ENCODE peak calls at places on chromosomes 1 and 21, in seven cellular contexts. H is tibial artery, W is neural progenitor cell, A is A549, I is ovary, T is esophagus squamous epithelium, M is bronchial epithelial cell. Q is an unnamed sample.

GRCh38 chr1:66711420-66711819 is 40.8 kb upstream of the DYNLT5 start:
- DNase-seq in M (peak; percentile 13), H (no peak), W (peak; percentile 10), I (no peak), T (no peak), A (peak; percentile 3), Q (peak; percentile 19)

GRCh38 chr1:237875291-237875690 is 15.4 kb downstream of the ZP4 start:
- DNase-seq in M (peak; percentile 37), I (no peak), A (no peak), W (no peak), T (no peak), H (no peak), Q (peak; percentile 46)

GRCh38 chr1:31036749-31037500 is 28.6 kb downstream of the PUM1 start:
- DNase-seq in T (no peak), M (peak; percentile 26), I (no peak), H (no peak), A (no peak), W (no peak), Q (no peak)

GRCh38 chr1:111203681-111204210 is 3.3 kb upstream of the DENND2D start:
- DNase-seq in H (peak; percentile 73), M (peak; percentile 53), A (no peak), W (no peak), I (peak; percentile 70), T (peak; percentile 76), Q (peak; percentile 31)

GRCh38 chr1:77831566-77831965 is 52.1 kb downstream of the MIGA1 start:
- DNase-seq in I (no peak), H (no peak), W (no peak), T (no peak), M (no peak), A (no peak), Q (no peak)

GRCh38 chr1:231807498-231807897 is 180.9 kb downstream of the DISC1 start:
- DNase-seq in W (no peak), I (no peak), A (no peak), T (no peak), M (no peak), H (no peak), Q (no peak)

GRCh38 chr1:18211764-18212163 is 104.2 kb downstream of the IGSF21 start:
- DNase-seq in A (no peak), I (no peak), T (no peak), H (no peak), M (no peak), W (no peak), Q (no peak)

GRCh38 chr21:32917392-32918135 is 108.2 kb upstream of the OLIG2 start:
- DNase-seq in M (no peak), I (peak; percentile 81), A (no peak), W (no peak), H (peak; percentile 48), T (no peak), Q (no peak)

GRCh38 chr21:17250651-17251294 is 262.1 kb upstream of the CXADR start:
- DNase-seq in T (no peak), M (no peak), H (no peak), I (no peak), W (no peak), A (no peak), Q (peak; percentile 60)

GRCh38 chr1:238136265-238136664 is 245.5 kb upstream of the ZP4 start:
- DNase-seq in A (no peak), W (no peak), M (no peak), H (no peak), T (no peak), I (no peak), Q (no peak)

GRCh38 chr1:54767526-54767925 is 3.2 kb upstream of the PARS2 start:
- DNase-seq in A (no peak), W (no peak), I (no peak), M (no peak), H (no peak), T (no peak), Q (no peak)

GRCh38 chr1:245984390-245985155 is 522.5 kb downstream of the SMYD3 start:
- DNase-seq in W (no peak), M (no peak), I (no peak), T (no peak), A (no peak), H (no peak), Q (no peak)

GRCh38 chr1:10196991-10197390 is 13.4 kb upstream of the KIF1B start:
- DNase-seq in A (no peak), M (no peak), W (no peak), H (no peak), I (no peak), T (no peak), Q (no peak)

GRCh38 chr1:177928194-177928593 is 41.7 kb downstream of the SEC16B start:
- DNase-seq in M (peak; percentile 27), I (no peak), A (no peak), T (no peak), H (no peak), W (peak; percentile 54), Q (no peak)
- TF ChIP-seq CTCF in M (no peak), I (no peak), A (no peak), T (no peak), H (no peak), W (peak; percentile 51), Q (no peak)

GRCh38 chr1:152768847-152769533 is 6.0 kb upstream of the LCE1F start:
- DNase-seq in I (no peak), T (no peak), M (peak; percentile 50), A (no peak), W (no peak), H (no peak), Q (peak; percentile 63)

GRCh38 chr1:152777510-152778137 is 2.7 kb downstream of the LCE1F start:
- DNase-seq in W (no peak), H (no peak), A (peak; percentile 48), T (no peak), I (no peak), M (no peak), Q (peak; percentile 75)

GRCh38 chr1:152770411-152770810 is 4.5 kb upstream of the LCE1F start:
- DNase-seq in I (no peak), M (peak; percentile 59), A (no peak), T (no peak), W (no peak), H (no peak), Q (no peak)

GRCh38 chr1:152776361-152776760 is 1.4 kb downstream of the LCE1F start:
- DNase-seq in W (no peak), T (no peak), H (no peak), I (no peak), M (no peak), A (no peak), Q (no peak)

GRCh38 chr1:152774875-152775274 is at the start of gene LCE1F:
- DNase-seq in H (no peak), M (peak; percentile 71), T (no peak), A (peak; percentile 16), W (no peak), I (no peak), Q (peak; percentile 57)
- TF ChIP-seq CTCF in H (no peak), M (peak; percentile 47), T (no peak), A (no peak), W (no peak), I (no peak), Q (no peak)

DNA sequence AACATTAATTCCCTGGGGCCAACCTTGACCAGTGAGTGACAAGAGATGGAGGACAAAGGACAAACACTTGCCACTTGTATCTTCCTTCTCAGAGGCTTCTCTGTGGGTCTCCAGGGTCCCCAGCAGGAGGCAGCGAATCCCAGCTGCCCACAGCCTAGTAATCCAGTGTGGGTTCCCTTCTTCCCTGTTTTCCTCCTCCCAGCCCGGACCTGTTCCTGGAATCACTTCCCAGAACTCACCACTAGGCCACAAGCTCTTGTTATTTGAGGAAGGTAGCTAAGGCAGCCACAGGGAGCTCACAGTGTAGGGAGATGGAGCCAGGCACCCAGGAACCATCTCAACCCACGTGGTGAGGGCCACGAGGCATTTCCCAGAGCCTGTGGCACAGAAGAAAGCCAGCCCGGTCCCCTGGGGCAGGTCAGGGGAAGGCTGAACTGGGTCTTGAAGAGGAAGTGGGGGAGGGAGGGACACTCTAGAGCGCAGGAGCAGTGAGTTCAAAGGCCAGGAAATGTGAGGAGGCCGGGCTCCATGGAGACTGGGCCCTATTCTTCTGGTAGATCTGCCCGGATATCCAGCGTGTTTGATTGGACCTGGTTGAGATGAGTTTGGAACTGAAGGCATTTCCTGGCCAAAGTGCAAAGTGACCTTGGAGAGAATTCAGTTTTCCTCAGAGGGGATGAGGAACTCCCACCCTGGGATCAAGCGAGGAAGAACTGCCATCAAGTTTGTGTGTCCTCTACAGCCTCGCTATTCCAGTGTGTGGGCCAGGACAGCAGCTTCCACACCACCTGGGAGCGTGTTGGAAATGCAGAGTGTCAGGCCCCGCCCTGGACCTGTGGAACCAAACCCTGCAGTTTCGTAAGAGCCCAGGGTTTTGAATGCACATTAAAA is 20.3 kb upstream of the C2CD2 start:
- DNase-seq in M (no peak), H (no peak), W (no peak), I (no peak), T (no peak), A (peak; percentile 23), Q (peak; percentile 19)
- TF ChIP-seq CTCF in M (no peak), H (no peak), W (no peak), I (no peak), T (no peak), A (no peak), Q (no peak)

DNA sequence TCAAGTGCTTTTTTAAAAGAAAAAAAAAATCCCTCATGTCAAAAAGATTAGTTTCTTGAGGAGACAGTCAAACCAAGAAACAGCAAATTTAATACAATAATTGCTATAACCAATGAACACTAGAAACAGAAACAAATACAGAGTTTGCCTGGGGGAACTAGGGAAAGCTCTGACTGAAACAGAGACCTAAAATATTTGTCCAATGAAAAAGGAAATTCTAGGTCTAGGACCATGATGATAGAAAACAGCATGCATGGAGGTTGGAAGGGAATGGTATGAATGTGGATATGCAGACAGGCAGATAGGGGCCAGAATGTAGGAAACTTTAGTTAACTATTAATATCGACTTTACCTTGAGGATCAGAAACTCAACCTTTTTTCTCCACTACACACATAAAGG is 31.4 kb downstream of the RNF115 start:
- DNase-seq in M (no peak), T (no peak), W (no peak), A (no peak), H (no peak), I (no peak), Q (no peak)
- TF ChIP-seq CTCF in M (no peak), T (no peak), W (no peak), A (no peak), H (no peak), I (no peak), Q (no peak)

DNA sequence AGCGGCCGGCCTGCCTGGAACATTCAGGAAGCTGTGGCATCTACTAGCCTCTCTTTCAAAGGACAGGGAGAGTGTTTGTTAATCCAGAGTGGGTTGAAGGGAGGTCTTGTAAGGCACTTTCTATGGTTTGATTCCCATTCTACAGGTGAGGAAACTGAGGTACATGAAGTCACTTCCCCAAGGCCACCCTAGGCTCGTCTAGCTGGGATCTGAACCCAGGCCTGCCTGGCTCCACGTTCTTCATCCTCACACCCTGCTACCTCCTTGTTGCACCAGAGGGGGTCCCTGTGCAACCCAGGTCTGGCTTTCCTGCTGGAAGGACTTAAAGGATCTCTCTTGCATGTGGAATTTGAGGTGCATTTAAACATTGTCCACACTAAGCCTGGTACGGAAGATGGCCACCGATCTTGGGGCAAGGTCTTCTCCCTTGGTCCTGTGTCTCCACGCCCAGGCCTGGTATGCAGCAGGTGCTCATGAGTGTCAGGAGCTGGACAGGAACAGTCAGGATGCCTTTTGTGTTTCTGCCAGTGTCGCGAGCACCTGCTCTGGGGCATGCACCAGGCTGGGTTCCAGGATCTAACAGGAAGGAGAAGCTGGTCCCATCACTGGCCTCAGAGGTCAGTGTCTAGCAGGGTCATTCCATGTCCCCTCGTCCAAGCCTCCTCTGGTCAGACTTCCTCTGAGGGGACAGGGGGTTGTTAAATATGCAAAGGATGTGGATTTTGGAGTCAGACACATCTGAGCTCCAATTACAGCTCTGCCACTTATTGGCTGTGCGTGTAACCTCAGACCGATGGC is 103.2 kb upstream of the RUNX3 start:
- DNase-seq in M (no peak), W (no peak), T (no peak), H (no peak), A (no peak), I (no peak), Q (no peak)
- TF ChIP-seq CTCF in M (no peak), W (no peak), T (no peak), H (no peak), A (no peak), I (no peak), Q (no peak)

Q was measured in MCF 10A.